ENCODE peak calls at places on chromosomes 6 and 20, in four cellular contexts. W is mammary epithelial cell, Y is upper lobe of right lung, T is Peyer's patch. Z is an unnamed sample.

GRCh38 chr6:138647006-138647405 is 126.6 kb upstream of the CCDC28A start:
- DNase-seq in Y (no peak), T (no peak), W (peak; percentile 50), Z (peak; percentile 65)

GRCh38 chr20:61930776-61931475 is 134.8 kb downstream of the TAF4 start:
- DNase-seq in Y (peak; percentile 52), W (no peak), T (no peak), Z (no peak)

GRCh38 chr6:135475292-135475886 is 22.2 kb downstream of the AHI1 start:
- DNase-seq in W (no peak), Y (no peak), T (no peak), Z (peak; percentile 86)

GRCh38 chr6:108528878-108529277 is 31.8 kb upstream of the FOXO3 start:
- DNase-seq in W (no peak), T (no peak), Y (no peak), Z (no peak)

GRCh38 chr6:79841577-79842381 is 105.6 kb downstream of the ELOVL4 start:
- DNase-seq in T (no peak), Y (no peak), W (no peak), Z (no peak)

GRCh38 chr20:20677186-20677585 is 35.3 kb downstream of the RALGAPA2 start:
- DNase-seq in Y (no peak), T (no peak), W (peak; percentile 63), Z (no peak)

GRCh38 chr6:225121-225721 is 67.1 kb upstream of the DUSP22 start:
- DNase-seq in W (peak; percentile 71), Y (peak; percentile 66), T (no peak), Z (no peak)

GRCh38 chr6:156617376-156617775 is 159.8 kb upstream of the ARID1B start:
- DNase-seq in Y (no peak), T (peak; percentile 75), W (no peak), Z (peak; percentile 2)

GRCh38 chr6:12594541-12594893 is 122.0 kb upstream of the PHACTR1 start:
- DNase-seq in Y (no peak), W (no peak), T (no peak), Z (no peak)

GRCh38 chr20:5969348-5969935 is 19.0 kb downstream of the MCM8 start:
- DNase-seq in T (no peak), W (no peak), Y (no peak), Z (no peak)

GRCh38 chr6:110509617-110510231 is 33.3 kb upstream of the SLC22A16 start:
- DNase-seq in Y (no peak), T (no peak), W (peak; percentile 94), Z (peak; percentile 90)

GRCh38 chr6:69763763-69764162 is 33.0 kb downstream of the LMBRD1 start:
- DNase-seq in T (no peak), W (no peak), Y (no peak), Z (no peak)

GRCh38 chr20:528923-529594 is 14.5 kb downstream of the CSNK2A1 start:
- DNase-seq in Y (no peak), W (peak; percentile 93), T (no peak), Z (peak; percentile 87)

GRCh38 chr6:16320533-16321340 is 82.3 kb downstream of the GMPR start:
- DNase-seq in Y (no peak), W (no peak), T (no peak), Z (peak; percentile 83)

GRCh38 chr6:15349379-15349778 is 103.5 kb downstream of the JARID2 start:
- DNase-seq in T (no peak), W (no peak), Y (no peak), Z (peak; percentile 47)

GRCh38 chr20:9270831-9271230 is 201.9 kb downstream of the PLCB4 start:
- DNase-seq in T (no peak), W (no peak), Y (no peak), Z (peak; percentile 61)

GRCh38 chr20:63850689-63851547 is 10.4 kb upstream of the ABHD16B start:
- DNase-seq in W (no peak), T (no peak), Y (no peak), Z (no peak)

GRCh38 chr20:23879328-23879798 is at the start of gene CST5:
- DNase-seq in W (no peak), T (no peak), Y (no peak), Z (no peak)

GRCh38 chr20:1319051-1319450 is 9.9 kb downstream of the SDCBP2 start:
- DNase-seq in Y (no peak), W (no peak), T (no peak), Z (no peak)

GRCh38 chr6:33732819-33733218 is 13.9 kb downstream of the IP6K3 start:
- DNase-seq in W (peak; percentile 24), Y (no peak), T (no peak), Z (no peak)

DNA sequence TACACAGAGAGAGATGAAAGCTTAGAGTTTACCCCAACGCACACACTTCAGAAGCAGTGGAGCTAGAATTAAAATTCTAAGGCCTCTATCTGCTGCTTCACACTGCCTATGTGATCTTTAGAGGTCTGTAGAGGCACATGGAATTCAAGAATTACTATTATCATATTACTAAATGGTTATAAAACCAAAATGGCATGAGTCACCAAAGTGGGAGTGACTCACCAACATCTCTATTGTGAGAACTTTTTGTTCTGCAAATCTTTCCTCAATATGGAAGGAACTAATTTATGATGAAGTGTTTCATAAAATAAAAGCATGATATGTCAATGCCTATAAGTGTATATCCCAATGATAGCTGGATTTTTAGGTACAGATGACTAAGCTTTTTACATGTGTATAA is 28.5 kb upstream of the TMEM244 start:
- DNase-seq in W (peak; percentile 86), Y (no peak), T (no peak), Z (peak; percentile 89)
- H3K4me3 ChIP-seq in W (no peak overlapping the region), Y (no peak overlapping the region), T (no peak overlapping the region), Z (no peak overlapping the region)

GRCh38 chr6:116531675-116532570 is 13.6 kb downstream of the TRAPPC3L start:
- DNase-seq in Y (no peak), T (no peak), W (peak; percentile 42), Z (peak; percentile 86)
- TF ChIP-seq CTCF in Y (peak; percentile 86), T (peak; percentile 80), W (peak; percentile 72), Z (peak; percentile 57)

GRCh38 chr6:36752886-36753506 is 55.4 kb downstream of the RAB44 start:
- DNase-seq in W (no peak), T (peak; percentile 67), Y (no peak), Z (no peak)

GRCh38 chr6:36752187-36752885 is 54.7 kb downstream of the RAB44 start:
- DNase-seq in Y (no peak), T (peak; percentile 80), W (no peak), Z (no peak)

GRCh38 chr6:36754582-36755434 is 57.2 kb downstream of the RAB44 start:
- DNase-seq in W (no peak), T (no peak), Y (no peak), Z (no peak)

GRCh38 chr6:36755435-36756348 is 58.1 kb downstream of the RAB44 start:
- DNase-seq in Y (no peak), W (peak; percentile 89), T (no peak), Z (no peak)

GRCh38 chr6:36753671-36754485 is 56.3 kb downstream of the RAB44 start:
- DNase-seq in T (no peak), Y (no peak), W (no peak), Z (no peak)
- H3K4me3 ChIP-seq in T (no peak overlapping the region), Y (no peak overlapping the region), W (no peak overlapping the region), Z (no peak overlapping the region)

GRCh38 chr6:127732927-127733326 is 156.0 kb downstream of the C6orf58 start:
- DNase-seq in Y (no peak), T (no peak), W (no peak), Z (no peak)
- TF ChIP-seq CTCF in Y (no peak), T (no peak), W (no peak), Z (no peak)

DNA sequence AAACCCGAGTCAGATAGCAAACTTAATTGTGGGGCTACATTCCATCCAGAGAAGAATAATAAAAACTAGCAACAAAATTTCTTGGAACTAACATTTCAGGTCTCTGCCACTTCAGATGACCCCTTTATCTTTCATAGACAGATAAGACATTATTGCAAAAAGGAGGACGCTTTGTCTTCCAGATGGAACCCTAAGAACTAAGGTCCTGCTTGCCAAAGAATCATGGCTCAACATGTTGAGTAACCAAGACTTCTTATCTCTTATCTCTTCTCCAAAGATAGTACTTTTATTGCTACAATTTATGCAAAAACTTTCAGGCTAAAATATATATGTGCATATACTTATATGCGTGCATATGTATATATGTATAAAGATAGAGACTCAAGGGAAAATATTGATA is 221.2 kb upstream of the PREP start:
- DNase-seq in Y (no peak), T (no peak), W (no peak), Z (no peak)
- H3K4me3 ChIP-seq in Y (no peak overlapping the region), T (no peak overlapping the region), W (no peak overlapping the region), Z (no peak overlapping the region)

DNA sequence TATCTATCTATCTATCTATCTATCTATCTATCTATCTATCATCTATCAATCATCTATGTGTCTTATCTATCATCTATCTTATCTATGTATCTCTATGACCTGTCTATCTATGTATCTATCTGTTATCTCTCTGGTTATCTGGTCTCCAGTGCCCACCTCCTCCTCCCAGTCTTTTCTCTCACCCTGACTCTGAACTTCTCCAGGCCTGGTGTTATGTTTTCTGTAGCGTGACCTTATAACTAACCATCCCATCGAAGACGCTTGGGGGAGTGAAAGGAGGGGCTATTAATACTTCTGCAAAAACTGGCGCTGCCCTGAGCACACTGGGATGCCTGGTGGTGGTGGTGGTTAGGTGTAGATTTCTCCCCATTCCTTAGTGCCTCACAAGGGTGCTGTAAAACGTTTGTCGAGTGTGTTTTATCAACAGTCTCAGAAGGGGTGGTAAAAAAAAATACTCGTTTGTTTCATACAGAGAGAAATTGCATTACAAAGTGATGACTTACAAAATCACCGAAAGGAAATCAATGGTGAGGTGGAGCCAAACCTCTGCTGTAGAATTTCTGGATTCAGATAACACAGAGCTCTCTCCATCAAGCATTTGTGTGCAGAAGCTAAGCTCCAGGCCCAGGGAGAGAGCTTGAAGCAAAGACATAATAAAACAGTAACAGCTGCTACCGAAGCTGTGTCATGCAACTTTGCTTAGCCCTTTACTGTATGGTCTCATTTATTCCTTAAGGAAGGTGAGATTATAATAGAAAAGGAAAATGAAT is 156.1 kb downstream of the BCAS1 start:
- DNase-seq in W (no peak), Y (no peak), T (no peak), Z (no peak)
- TF ChIP-seq CTCF in W (no peak), Y (no peak), T (no peak), Z (no peak)

GRCh38 chr6:53066874-53067273 is 1.7 kb downstream of the FBXO9 start:
- DNase-seq in W (no peak), Y (no peak), T (no peak), Z (no peak)
- H3K4me3 ChIP-seq in W (no peak overlapping the region), Y (no peak overlapping the region), T (no peak overlapping the region), Z (peak overlapping the region; percentile 83)

GRCh38 chr6:4021862-4022715 is 56.8 kb downstream of the FAM217A start:
- DNase-seq in T (no peak), Y (no peak), W (no peak), Z (no peak)
- TF ChIP-seq CTCF in T (no peak), Y (no peak), W (no peak), Z (no peak)